ENCODE peak calls at places on chromosomes 2 and 18, in four cellular contexts. One of them, this sample, is unnamed. For H3K4me1, the result is how much of the 10 kb centered on the place peaks cover.

GRCh38 chr18:79581406-79581805 is 98.2 kb upstream of the CTDP1 start:
- DNase-seq in mesendoderm: no peak
- DNase-seq in H9: peak
- DNase-seq in IMR-90: no peak
- DNase-seq in this sample: no peak

GRCh38 chr2:188819781-188820180 is 154.4 kb upstream of the COL3A1 start:
- DNase-seq in IMR-90: no peak
- DNase-seq in mesendoderm: peak
- DNase-seq in H9: no peak
- DNase-seq in this sample: no peak

GRCh38 chr2:124283090-124283489 is 258.0 kb downstream of the CNTNAP5 start:
- DNase-seq in mesendoderm: peak
- DNase-seq in H9: no peak
- DNase-seq in IMR-90: no peak
- DNase-seq in this sample: no peak

GRCh38 chr2:234555616-234556249 is 58.9 kb upstream of the ARL4C start:
- DNase-seq in IMR-90: peak
- DNase-seq in mesendoderm: no peak
- DNase-seq in H9: no peak
- DNase-seq in this sample: no peak

GRCh38 chr2:65434592-65435241 is 2.3 kb upstream of the SPRED2 start:
- DNase-seq in IMR-90: no peak
- DNase-seq in H9: no peak
- DNase-seq in mesendoderm: peak
- DNase-seq in this sample: no peak

GRCh38 chr2:145012214-145012670 is 492.3 kb upstream of the ZEB2 start:
- DNase-seq in IMR-90: peak
- DNase-seq in H9: no peak
- DNase-seq in mesendoderm: no peak
- DNase-seq in this sample: no peak

GRCh38 chr18:35949090-35949489 is 23.4 kb upstream of the RMP24 start:
- DNase-seq in IMR-90: no peak
- DNase-seq in mesendoderm: no peak
- DNase-seq in H9: no peak
- DNase-seq in this sample: no peak

GRCh38 chr18:39840406-39840805 is 2114.6 kb upstream of the PIK3C3 start:
- DNase-seq in H9: no peak
- DNase-seq in mesendoderm: no peak
- DNase-seq in IMR-90: peak
- DNase-seq in this sample: no peak

GRCh38 chr2:84970266-84970955 is 550 bp upstream of the KCMF1 start:
- DNase-seq in mesendoderm: peak
- DNase-seq in H9: peak
- DNase-seq in IMR-90: peak
- DNase-seq in this sample: peak

GRCh38 chr18:2880473-2880872 is 33.7 kb downstream of the EMILIN2 start:
- DNase-seq in H9: no peak
- DNase-seq in IMR-90: no peak
- DNase-seq in mesendoderm: no peak
- DNase-seq in this sample: no peak

GRCh38 chr2:187576906-187577305 is 22.7 kb upstream of the TFPI start:
- DNase-seq in mesendoderm: peak
- DNase-seq in H9: no peak
- DNase-seq in IMR-90: peak
- DNase-seq in this sample: no peak

GRCh38 chr2:18520605-18521031 is 39.8 kb downstream of the RDH14 start:
- DNase-seq in mesendoderm: peak
- DNase-seq in IMR-90: peak
- DNase-seq in H9: peak
- DNase-seq in this sample: peak

GRCh38 chr2:180679693-180680092 is 300.7 kb upstream of the UBE2E3 start:
- DNase-seq in H9: peak
- DNase-seq in IMR-90: no peak
- DNase-seq in mesendoderm: peak
- DNase-seq in this sample: no peak

GRCh38 chr2:101151859-101152194 is 645 bp upstream of the TBC1D8 start:
- DNase-seq in H9: no peak
- DNase-seq in IMR-90: no peak
- DNase-seq in mesendoderm: no peak
- DNase-seq in this sample: no peak

GRCh38 chr2:86396304-86396785 is 44.8 kb upstream of the KDM3A start:
- DNase-seq in IMR-90: peak
- DNase-seq in mesendoderm: peak
- DNase-seq in H9: no peak
- DNase-seq in this sample: no peak

GRCh38 chr2:64488050-64488974 is 34.4 kb downstream of the LGALSL start:
- DNase-seq in IMR-90: peak
- DNase-seq in H9: peak
- DNase-seq in mesendoderm: peak
- DNase-seq in this sample: peak

GRCh38 chr2:227582369-227582768 is 16.3 kb upstream of the SCYGR2 start:
- DNase-seq in mesendoderm: no peak
- DNase-seq in IMR-90: no peak
- DNase-seq in H9: no peak
- DNase-seq in this sample: no peak
- H3K4me1 ChIP-seq in mesendoderm: under half
- H3K4me1 ChIP-seq in IMR-90: under half
- H3K4me1 ChIP-seq in H9: under half
- H3K4me1 ChIP-seq in this sample: under half

DNA sequence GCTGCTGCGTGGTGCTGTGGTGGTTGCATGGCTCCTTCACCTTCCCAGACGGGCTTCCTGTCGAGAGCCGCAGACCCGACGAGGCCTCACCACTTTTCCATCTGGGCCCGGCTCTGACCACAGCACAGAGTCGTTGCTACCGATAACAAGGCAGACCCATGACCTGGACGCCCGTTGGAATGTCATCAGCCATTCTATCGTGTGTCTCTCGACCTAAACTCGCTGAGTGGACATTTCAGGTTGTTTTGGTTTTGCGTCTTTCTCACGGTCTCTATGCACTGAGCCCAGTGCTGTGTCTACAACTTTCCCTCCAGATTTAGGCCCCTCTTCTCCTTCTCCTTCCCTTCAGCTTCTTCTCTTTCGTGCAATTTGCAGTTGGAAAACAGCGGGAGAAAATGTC is 204.7 kb upstream of the TPO start:
- DNase-seq in mesendoderm: no peak
- DNase-seq in IMR-90: no peak
- DNase-seq in H9: no peak
- DNase-seq in this sample: no peak
- H4K5ac ChIP-seq in mesendoderm: no peak
- H4K5ac ChIP-seq in IMR-90: no peak
- H4K5ac ChIP-seq in H9: no peak
- H4K5ac ChIP-seq in this sample: no peak

GRCh38 chr2:102512161-102512560 is 39.1 kb downstream of the SLC9A4 start:
- DNase-seq in H9: no peak
- DNase-seq in IMR-90: no peak
- DNase-seq in mesendoderm: peak
- DNase-seq in this sample: no peak

GRCh38 chr2:102506743-102507142 is 33.7 kb downstream of the SLC9A4 start:
- DNase-seq in IMR-90: no peak
- DNase-seq in mesendoderm: no peak
- DNase-seq in H9: no peak
- DNase-seq in this sample: no peak

GRCh38 chr2:102509749-102510148 is 36.7 kb downstream of the SLC9A4 start:
- DNase-seq in mesendoderm: no peak
- DNase-seq in H9: no peak
- DNase-seq in IMR-90: peak
- DNase-seq in this sample: no peak

GRCh38 chr2:102510791-102511575 is 38.0 kb downstream of the SLC9A4 start:
- DNase-seq in H9: no peak
- DNase-seq in mesendoderm: no peak
- DNase-seq in IMR-90: no peak
- DNase-seq in this sample: no peak

DNA sequence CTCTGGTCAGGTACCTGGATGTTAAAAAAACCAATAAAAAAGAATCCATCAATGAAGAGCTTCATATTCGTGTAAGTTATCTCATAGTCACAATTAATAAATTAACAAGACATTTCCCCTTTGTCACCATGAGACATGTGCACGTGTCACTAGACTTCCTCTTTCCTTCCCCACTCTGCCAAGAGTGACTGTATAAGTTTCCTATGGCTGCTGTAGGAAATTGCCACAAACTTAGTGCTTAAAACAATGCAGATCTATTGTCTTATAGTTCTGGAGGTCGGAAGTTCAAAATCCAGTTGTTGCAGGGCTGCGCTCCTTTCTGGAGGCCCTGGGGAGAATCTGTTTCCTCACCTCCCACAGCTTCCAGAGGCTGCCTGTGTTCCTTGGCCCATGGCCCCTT is 35.8 kb downstream of the SLC9A4 start:
- DNase-seq in H9: no peak
- DNase-seq in mesendoderm: no peak
- DNase-seq in IMR-90: no peak
- DNase-seq in this sample: no peak
- H3K4me1 ChIP-seq in H9: under half
- H3K4me1 ChIP-seq in mesendoderm: under half
- H3K4me1 ChIP-seq in IMR-90: under half
- H3K4me1 ChIP-seq in this sample: under half

DNA sequence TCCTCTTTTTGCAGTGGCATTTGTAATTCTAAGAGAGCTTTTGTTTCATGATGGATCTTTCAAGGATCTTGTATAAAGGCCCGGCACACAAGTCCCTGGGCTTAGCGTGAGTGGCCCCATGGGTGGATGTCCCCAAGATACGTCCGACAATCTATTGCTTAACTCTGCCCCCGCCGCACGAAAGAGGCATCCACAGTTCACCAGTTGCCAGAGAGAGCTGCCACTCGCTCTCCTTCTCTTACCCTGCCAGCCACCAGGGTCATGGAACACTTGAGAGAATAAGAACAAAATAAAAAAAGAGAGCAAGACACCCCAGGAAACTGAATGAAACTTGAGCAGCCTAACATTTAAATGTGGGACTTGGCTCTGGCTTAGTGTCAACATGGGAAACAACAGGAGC is 92.3 kb downstream of the CTAGE1 start:
- DNase-seq in mesendoderm: no peak
- DNase-seq in IMR-90: no peak
- DNase-seq in H9: no peak
- DNase-seq in this sample: no peak
- H4K5ac ChIP-seq in mesendoderm: no peak
- H4K5ac ChIP-seq in IMR-90: no peak
- H4K5ac ChIP-seq in H9: no peak
- H4K5ac ChIP-seq in this sample: no peak

GRCh38 chr2:44553456-44553855 is 191.7 kb downstream of the CAMKMT start:
- DNase-seq in IMR-90: peak
- DNase-seq in mesendoderm: no peak
- DNase-seq in H9: no peak
- DNase-seq in this sample: no peak

GRCh38 chr2:44559108-44559507 is 197.4 kb downstream of the CAMKMT start:
- DNase-seq in mesendoderm: no peak
- DNase-seq in H9: no peak
- DNase-seq in IMR-90: no peak
- DNase-seq in this sample: no peak

GRCh38 chr2:44551497-44551896 is 189.8 kb downstream of the CAMKMT start:
- DNase-seq in mesendoderm: no peak
- DNase-seq in IMR-90: no peak
- DNase-seq in H9: no peak
- DNase-seq in this sample: no peak

GRCh38 chr2:44560352-44560751 is 198.6 kb downstream of the CAMKMT start:
- DNase-seq in mesendoderm: no peak
- DNase-seq in IMR-90: no peak
- DNase-seq in H9: no peak
- DNase-seq in this sample: no peak

GRCh38 chr2:44555700-44556099 is 194.0 kb downstream of the CAMKMT start:
- DNase-seq in mesendoderm: no peak
- DNase-seq in H9: no peak
- DNase-seq in IMR-90: no peak
- DNase-seq in this sample: no peak
- H3K4me1 ChIP-seq in mesendoderm: under half
- H3K4me1 ChIP-seq in H9: under half
- H3K4me1 ChIP-seq in IMR-90: under half
- H3K4me1 ChIP-seq in this sample: under half

This sample was measured in H1.